ENCODE peak calls at places on chromosome 13, in five cellular contexts. One of them, this sample, is unnamed.

GRCh38 chr13:112825875-112826274 is 136.0 kb downstream of the ATP11A start:
- ATAC-seq in right cardiac atrium: peak; percentile 25
- ATAC-seq in activated T-cell treated with anti-CD3 and anti-CD28 coated beads, Interleukin-2, amount 50 U/mL, for 4 hours: no peak
- ATAC-seq in activated CD4-positive, alpha-beta T cell treated with anti-CD3 and anti-CD28 coated beads for 36 hours: no peak
- ATAC-seq in Panc1: no peak
- ATAC-seq in this sample: no peak

GRCh38 chr13:113129480-113129879 is 6.9 kb downstream of the F10 start:
- ATAC-seq in Panc1: no peak
- ATAC-seq in right cardiac atrium: peak; percentile 55
- ATAC-seq in activated T-cell treated with anti-CD3 and anti-CD28 coated beads, Interleukin-2, amount 50 U/mL, for 4 hours: no peak
- ATAC-seq in activated CD4-positive, alpha-beta T cell treated with anti-CD3 and anti-CD28 coated beads for 36 hours: no peak
- ATAC-seq in this sample: peak; percentile 38

GRCh38 chr13:35349673-35350278 is 126.7 kb downstream of the MAB21L1 start:
- ATAC-seq in Panc1: no peak
- ATAC-seq in right cardiac atrium: peak; percentile 88
- ATAC-seq in activated T-cell treated with anti-CD3 and anti-CD28 coated beads, Interleukin-2, amount 50 U/mL, for 4 hours: no peak
- ATAC-seq in activated CD4-positive, alpha-beta T cell treated with anti-CD3 and anti-CD28 coated beads for 36 hours: no peak
- ATAC-seq in this sample: no peak

GRCh38 chr13:32415019-32415418 is 12.9 kb downstream of the N4BP2L1 start:
- ATAC-seq in right cardiac atrium: no peak
- ATAC-seq in Panc1: peak; percentile 48
- ATAC-seq in activated T-cell treated with anti-CD3 and anti-CD28 coated beads, Interleukin-2, amount 50 U/mL, for 4 hours: peak; percentile 58
- ATAC-seq in activated CD4-positive, alpha-beta T cell treated with anti-CD3 and anti-CD28 coated beads for 36 hours: peak; percentile 55
- ATAC-seq in this sample: peak; percentile 59

GRCh38 chr13:46401432-46401831 is 14.4 kb upstream of the RUBCNL start:
- ATAC-seq in activated CD4-positive, alpha-beta T cell treated with anti-CD3 and anti-CD28 coated beads for 36 hours: no peak
- ATAC-seq in activated T-cell treated with anti-CD3 and anti-CD28 coated beads, Interleukin-2, amount 50 U/mL, for 4 hours: no peak
- ATAC-seq in right cardiac atrium: no peak
- ATAC-seq in Panc1: no peak
- ATAC-seq in this sample: no peak

GRCh38 chr13:76991432-76991795 is 467 bp upstream of the CLN5 start:
- ATAC-seq in activated T-cell treated with anti-CD3 and anti-CD28 coated beads, Interleukin-2, amount 50 U/mL, for 4 hours: peak; percentile 81
- ATAC-seq in right cardiac atrium: peak; percentile 48
- ATAC-seq in Panc1: peak; percentile 12
- ATAC-seq in activated CD4-positive, alpha-beta T cell treated with anti-CD3 and anti-CD28 coated beads for 36 hours: peak; percentile 79
- ATAC-seq in this sample: peak; percentile 86

GRCh38 chr13:33270906-33271538 is 14.5 kb downstream of the STARD13 start:
- ATAC-seq in activated T-cell treated with anti-CD3 and anti-CD28 coated beads, Interleukin-2, amount 50 U/mL, for 4 hours: no peak
- ATAC-seq in Panc1: no peak
- ATAC-seq in activated CD4-positive, alpha-beta T cell treated with anti-CD3 and anti-CD28 coated beads for 36 hours: no peak
- ATAC-seq in right cardiac atrium: peak; percentile 45
- ATAC-seq in this sample: no peak

GRCh38 chr13:113272791-113273190 is 24.2 kb upstream of the LAMP1 start:
- ATAC-seq in Panc1: no peak
- ATAC-seq in activated CD4-positive, alpha-beta T cell treated with anti-CD3 and anti-CD28 coated beads for 36 hours: no peak
- ATAC-seq in activated T-cell treated with anti-CD3 and anti-CD28 coated beads, Interleukin-2, amount 50 U/mL, for 4 hours: no peak
- ATAC-seq in right cardiac atrium: peak; percentile 36
- ATAC-seq in this sample: no peak

GRCh38 chr13:80873589-80873988 is 532.7 kb upstream of the SPRY2 start:
- ATAC-seq in Panc1: no peak
- ATAC-seq in activated T-cell treated with anti-CD3 and anti-CD28 coated beads, Interleukin-2, amount 50 U/mL, for 4 hours: peak; percentile 82
- ATAC-seq in activated CD4-positive, alpha-beta T cell treated with anti-CD3 and anti-CD28 coated beads for 36 hours: peak; percentile 70
- ATAC-seq in right cardiac atrium: no peak
- ATAC-seq in this sample: no peak

GRCh38 chr13:34257980-34258379 is 440.0 kb downstream of the RFC3 start:
- ATAC-seq in activated T-cell treated with anti-CD3 and anti-CD28 coated beads, Interleukin-2, amount 50 U/mL, for 4 hours: no peak
- ATAC-seq in right cardiac atrium: peak; percentile 11
- ATAC-seq in Panc1: no peak
- ATAC-seq in activated CD4-positive, alpha-beta T cell treated with anti-CD3 and anti-CD28 coated beads for 36 hours: no peak
- ATAC-seq in this sample: no peak

GRCh38 chr13:94988654-94989053 is 276.3 kb upstream of the SOX21 start:
- ATAC-seq in Panc1: no peak
- ATAC-seq in right cardiac atrium: no peak
- ATAC-seq in activated T-cell treated with anti-CD3 and anti-CD28 coated beads, Interleukin-2, amount 50 U/mL, for 4 hours: no peak
- ATAC-seq in activated CD4-positive, alpha-beta T cell treated with anti-CD3 and anti-CD28 coated beads for 36 hours: peak; percentile 36
- ATAC-seq in this sample: peak; percentile 28

GRCh38 chr13:113573065-113573464 is 11.5 kb upstream of the TFDP1 start:
- ATAC-seq in activated CD4-positive, alpha-beta T cell treated with anti-CD3 and anti-CD28 coated beads for 36 hours: no peak
- ATAC-seq in Panc1: no peak
- ATAC-seq in right cardiac atrium: no peak
- ATAC-seq in activated T-cell treated with anti-CD3 and anti-CD28 coated beads, Interleukin-2, amount 50 U/mL, for 4 hours: no peak
- ATAC-seq in this sample: no peak

GRCh38 chr13:29721766-29722165 is 126.3 kb upstream of the SLC7A1 start:
- ATAC-seq in activated T-cell treated with anti-CD3 and anti-CD28 coated beads, Interleukin-2, amount 50 U/mL, for 4 hours: no peak
- ATAC-seq in activated CD4-positive, alpha-beta T cell treated with anti-CD3 and anti-CD28 coated beads for 36 hours: no peak
- ATAC-seq in right cardiac atrium: no peak
- ATAC-seq in Panc1: no peak
- ATAC-seq in this sample: no peak

GRCh38 chr13:83753912-83754624 is 128.2 kb downstream of the SLITRK1 start:
- ATAC-seq in Panc1: no peak
- ATAC-seq in activated T-cell treated with anti-CD3 and anti-CD28 coated beads, Interleukin-2, amount 50 U/mL, for 4 hours: no peak
- ATAC-seq in right cardiac atrium: no peak
- ATAC-seq in activated CD4-positive, alpha-beta T cell treated with anti-CD3 and anti-CD28 coated beads for 36 hours: no peak
- ATAC-seq in this sample: no peak

GRCh38 chr13:84962849-84963248 is 836.4 kb downstream of the SLITRK6 start:
- ATAC-seq in activated T-cell treated with anti-CD3 and anti-CD28 coated beads, Interleukin-2, amount 50 U/mL, for 4 hours: no peak
- ATAC-seq in right cardiac atrium: no peak
- ATAC-seq in activated CD4-positive, alpha-beta T cell treated with anti-CD3 and anti-CD28 coated beads for 36 hours: no peak
- ATAC-seq in Panc1: no peak
- ATAC-seq in this sample: no peak

GRCh38 chr13:75656590-75656989 is 20.5 kb downstream of the LMO7 start:
- ATAC-seq in Panc1: no peak
- ATAC-seq in activated T-cell treated with anti-CD3 and anti-CD28 coated beads, Interleukin-2, amount 50 U/mL, for 4 hours: no peak
- ATAC-seq in activated CD4-positive, alpha-beta T cell treated with anti-CD3 and anti-CD28 coated beads for 36 hours: no peak
- ATAC-seq in right cardiac atrium: peak; percentile 37
- ATAC-seq in this sample: no peak

GRCh38 chr13:41595298-41595697 is 137.9 kb downstream of the RGCC start:
- ATAC-seq in right cardiac atrium: no peak
- ATAC-seq in Panc1: no peak
- ATAC-seq in activated CD4-positive, alpha-beta T cell treated with anti-CD3 and anti-CD28 coated beads for 36 hours: no peak
- ATAC-seq in activated T-cell treated with anti-CD3 and anti-CD28 coated beads, Interleukin-2, amount 50 U/mL, for 4 hours: no peak
- ATAC-seq in this sample: no peak